ENCODE peak calls at places on chromosomes 11 and 22, in six cellular contexts. V, U, T, Q, D and Z are unnamed samples.

GRCh38 chr11:57143459-57143858 is 38.3 kb upstream of the LRRC55 start:
- DNase-seq in V (no peak), U (no peak), T (no peak), Q (no peak), D (no peak), Z (no peak)

GRCh38 chr11:72716291-72716690 is 35.9 kb downstream of the ARAP1 start:
- DNase-seq in V (no peak), U (no peak), T (no peak), Q (no peak), D (no peak), Z (no peak)

GRCh38 chr22:37457093-37457893 is 28.9 kb downstream of the MFNG start:
- DNase-seq in V (peak), U (peak), T (peak), Q (peak), D (peak), Z (peak)

GRCh38 chr11:118778898-118779297 is 12.1 kb downstream of the DDX6 start:
- DNase-seq in V (no peak), U (no peak), T (no peak), Q (no peak), D (no peak), Z (no peak)

GRCh38 chr11:121613724-121614123 is 161.0 kb upstream of the SORL1-AS1 start:
- DNase-seq in V (no peak), U (no peak), T (no peak), Q (no peak), D (no peak), Z (no peak)

GRCh38 chr11:134727204-134727603 is 315.2 kb upstream of the B3GAT1 start:
- DNase-seq in V (no peak), U (no peak), T (no peak), Q (no peak), D (no peak), Z (no peak)

GRCh38 chr11:58285483-58286040 is 17.5 kb upstream of the OR10W1 start:
- DNase-seq in V (no peak), U (no peak), T (no peak), Q (no peak), D (no peak), Z (no peak)

GRCh38 chr11:3090096-3090901 is 33.1 kb upstream of the CARS1 start:
- DNase-seq in V (no peak), U (no peak), T (peak), Q (no peak), D (no peak), Z (no peak)

GRCh38 chr11:67780056-67780455 is 105.6 kb upstream of the ALDH3B2 start:
- DNase-seq in V (no peak), U (no peak), T (no peak), Q (no peak), D (no peak), Z (no peak)

GRCh38 chr22:17239156-17239701 is 20.0 kb upstream of the ADA2 start:
- DNase-seq in V (no peak), U (no peak), T (no peak), Q (no peak), D (no peak), Z (no peak)

GRCh38 chr11:59206635-59207034 is 6.1 kb downstream of the MPEG1 start:
- DNase-seq in V (peak), U (no peak), T (no peak), Q (no peak), D (no peak), Z (no peak)

GRCh38 chr11:69183613-69184012 is 27.9 kb downstream of the SMIM38 start:
- DNase-seq in V (no peak), U (peak), T (peak), Q (no peak), D (no peak), Z (no peak)

GRCh38 chr11:111335124-111335535 is 36.8 kb downstream of the POU2AF3 start:
- DNase-seq in V (no peak), U (no peak), T (no peak), Q (no peak), D (no peak), Z (no peak)

GRCh38 chr22:29580200-29580810 is 608 bp downstream of the NIPSNAP1 start:
- DNase-seq in V (no peak), U (peak), T (peak), Q (no peak), D (peak), Z (no peak)

GRCh38 chr11:75536786-75537629 is 11.3 kb upstream of the GDPD5 start:
- DNase-seq in V (no peak), U (no peak), T (peak), Q (no peak), D (no peak), Z (no peak)

GRCh38 chr22:42160830-42161696 is 30.5 kb upstream of the CYP2D6 start:
- DNase-seq in V (no peak), U (no peak), T (no peak), Q (no peak), D (no peak), Z (no peak)

GRCh38 chr11:762421-763072 is 14.7 kb downstream of the GATD1 start:
- DNase-seq in V (peak), U (peak), T (no peak), Q (no peak), D (no peak), Z (no peak)

GRCh38 chr11:66112640-66113098 is 42.6 kb downstream of the PACS1 start:
- DNase-seq in V (no peak), U (no peak), T (no peak), Q (no peak), D (no peak), Z (no peak)

GRCh38 chr11:35289821-35290220 is 129.5 kb downstream of the SLC1A2 start:
- DNase-seq in V (no peak), U (no peak), T (no peak), Q (no peak), D (no peak), Z (no peak)

GRCh38 chr11:103648054-103648453 is 388.4 kb upstream of the DDI1 start:
- DNase-seq in V (no peak), U (no peak), T (no peak), Q (no peak), D (no peak), Z (no peak)

GRCh38 chr11:134065381-134065780 is 3.5 kb upstream of the JAM3 start:
- DNase-seq in V (no peak), U (no peak), T (no peak), Q (no peak), D (no peak), Z (no peak)

GRCh38 chr22:36871669-36872081 is 10.9 kb downstream of the NCF4 start:
- DNase-seq in V (no peak), U (no peak), T (no peak), Q (no peak), D (no peak), Z (no peak)

GRCh38 chr11:45917286-45917622 is 423 bp downstream of the PEX16 start:
- DNase-seq in V (no peak), U (peak), T (no peak), Q (no peak), D (no peak), Z (no peak)

GRCh38 chr22:45262195-45262930 is 21.7 kb upstream of the KIAA0930 start:
- DNase-seq in V (no peak), U (no peak), T (no peak), Q (no peak), D (no peak), Z (no peak)

GRCh38 chr22:30116362-30117117 is 36.3 kb downstream of the HORMAD2 start:
- DNase-seq in V (no peak), U (no peak), T (no peak), Q (no peak), D (no peak), Z (no peak)

GRCh38 chr11:118699508-118700220 is 20.2 kb upstream of the TREH start:
- DNase-seq in V (no peak), U (no peak), T (no peak), Q (peak), D (no peak), Z (no peak)

GRCh38 chr11:58573451-58574104 is 2.1 kb downstream of the LPXN start:
- DNase-seq in V (no peak), U (no peak), T (no peak), Q (peak), D (no peak), Z (peak)

GRCh38 chr22:39252461-39253391 is 7.9 kb upstream of the PDGFB start:
- DNase-seq in V (no peak), U (no peak), T (no peak), Q (no peak), D (no peak), Z (no peak)

GRCh38 chr11:125257185-125257584 is 92.6 kb downstream of the PKNOX2 start:
- DNase-seq in V (no peak), U (no peak), T (no peak), Q (no peak), D (no peak), Z (no peak)

GRCh38 chr11:326842-327580 is 6.4 kb upstream of the IFITM3 start:
- DNase-seq in V (peak), U (no peak), T (peak), Q (peak), D (no peak), Z (peak)

GRCh38 chr11:22626573-22627239 is 1.1 kb upstream of the FANCF start:
- DNase-seq in V (no peak), U (no peak), T (no peak), Q (no peak), D (no peak), Z (no peak)